ENCODE peak calls at places on chromosome 11, in five cellular contexts. F, G, E, V and O are unnamed samples.

GRCh38 chr11:98940913-98941312 is 79.8 kb upstream of the CNTN5 start:
- DNase-seq in F (no peak), G (no peak), E (peak; percentile 68), V (peak; percentile 11), O (no peak)

GRCh38 chr11:18063131-18063530 is 17.1 kb upstream of the TPH1 start:
- DNase-seq in F (no peak), G (no peak), E (no peak), V (no peak), O (no peak)

GRCh38 chr11:9367551-9367950 is 16.9 kb upstream of the IPO7 start:
- DNase-seq in F (no peak), G (no peak), E (no peak), V (no peak), O (no peak)

GRCh38 chr11:56916162-56916561 is 72.6 kb upstream of the OR5AK2 start:
- DNase-seq in F (no peak), G (no peak), E (peak; percentile 1), V (no peak), O (no peak)

GRCh38 chr11:45590743-45591142 is 74.7 kb downstream of the CHST1 start:
- DNase-seq in F (peak; percentile 15), G (peak; percentile 89), E (no peak), V (no peak), O (no peak)

GRCh38 chr11:133927690-133928627 is 28.8 kb downstream of the IGSF9B start:
- DNase-seq in F (peak; percentile 57), G (no peak), E (peak; percentile 85), V (peak; percentile 82), O (no peak)

GRCh38 chr11:43360361-43361032 is 1.8 kb downstream of the TTC17 start:
- DNase-seq in F (no peak), G (no peak), E (no peak), V (no peak), O (no peak)

GRCh38 chr11:41074318-41074717 is 385.1 kb downstream of the LRRC4C start:
- DNase-seq in F (no peak), G (no peak), E (no peak), V (no peak), O (no peak)

GRCh38 chr11:83602116-83602515 is 315.9 kb upstream of the CCDC90B start:
- DNase-seq in F (no peak), G (no peak), E (no peak), V (no peak), O (no peak)

GRCh38 chr11:65227879-65228278 is 33.9 kb upstream of the POLA2 start:
- DNase-seq in F (no peak), G (no peak), E (no peak), V (no peak), O (no peak)

GRCh38 chr11:116731097-116731761 is 41.6 kb downstream of the BUD13 start:
- DNase-seq in F (no peak), G (no peak), E (peak; percentile 85), V (peak; percentile 88), O (no peak)

GRCh38 chr11:31555938-31556337 is 46.4 kb downstream of the ELP4 start:
- DNase-seq in F (no peak), G (no peak), E (no peak), V (no peak), O (no peak)

GRCh38 chr11:3109434-3109833 is 52.2 kb upstream of the CARS1 start:
- DNase-seq in F (no peak), G (no peak), E (no peak), V (no peak), O (no peak)

GRCh38 chr11:47552086-47552580 is 799 bp downstream of the CELF1 start:
- DNase-seq in F (peak; percentile 19), G (no peak), E (peak; percentile 63), V (peak; percentile 48), O (no peak)

GRCh38 chr11:118572075-118572913 is at the start of gene ARCN1:
- DNase-seq in F (peak; percentile 81), G (no peak), E (peak; percentile 94), V (peak; percentile 92), O (no peak)

GRCh38 chr11:406796-407650 is 7.8 kb downstream of the SIGIRR start:
- DNase-seq in F (peak; percentile 82), G (no peak), E (peak; percentile 96), V (peak; percentile 90), O (no peak)

GRCh38 chr11:129951201-129951882 is 51.3 kb downstream of the PRDM10 start:
- DNase-seq in F (no peak), G (no peak), E (no peak), V (no peak), O (no peak)

GRCh38 chr11:9569588-9570164 is 3.8 kb upstream of the WEE1 start:
- DNase-seq in F (no peak), G (no peak), E (peak; percentile 28), V (no peak), O (no peak)

GRCh38 chr11:70468256-70469230 is 70.2 kb downstream of the CTTN start:
- DNase-seq in F (no peak), G (no peak), E (peak; percentile 45), V (no peak), O (no peak)

GRCh38 chr11:44125598-44125997 is 30.1 kb downstream of the EXT2 start:
- DNase-seq in F (no peak), G (no peak), E (no peak), V (no peak), O (no peak)

GRCh38 chr11:73152086-73152853 is 10.2 kb upstream of the FCHSD2 start:
- DNase-seq in F (no peak), G (no peak), E (no peak), V (no peak), O (no peak)

GRCh38 chr11:65454696-65455456 is 32.3 kb downstream of the NEAT1 start:
- DNase-seq in F (peak; percentile 89), G (peak; percentile 64), E (peak; percentile 95), V (peak; percentile 92), O (peak; percentile 56)

GRCh38 chr11:68757711-68758110 is 6.4 kb upstream of the TESMIN start:
- DNase-seq in F (no peak), G (no peak), E (no peak), V (no peak), O (no peak)

GRCh38 chr11:40306938-40307548 is 1152.4 kb downstream of the LRRC4C start:
- DNase-seq in F (no peak), G (no peak), E (peak; percentile 74), V (peak; percentile 65), O (no peak)

GRCh38 chr11:128565881-128566280 is 21.5 kb downstream of the ETS1 start:
- DNase-seq in F (no peak), G (no peak), E (no peak), V (no peak), O (no peak)

GRCh38 chr11:279966-280761 is 2.0 kb downstream of the NLRP6 start:
- DNase-seq in F (peak; percentile 5), G (no peak), E (peak; percentile 74), V (no peak), O (no peak)

GRCh38 chr11:34086554-34087278 is 18.7 kb upstream of the NAT10 start:
- DNase-seq in F (no peak), G (no peak), E (no peak), V (no peak), O (no peak)

GRCh38 chr11:68916439-68916838 is 12.7 kb downstream of the IGHMBP2 start:
- DNase-seq in F (no peak), G (no peak), E (no peak), V (no peak), O (no peak)

DNA sequence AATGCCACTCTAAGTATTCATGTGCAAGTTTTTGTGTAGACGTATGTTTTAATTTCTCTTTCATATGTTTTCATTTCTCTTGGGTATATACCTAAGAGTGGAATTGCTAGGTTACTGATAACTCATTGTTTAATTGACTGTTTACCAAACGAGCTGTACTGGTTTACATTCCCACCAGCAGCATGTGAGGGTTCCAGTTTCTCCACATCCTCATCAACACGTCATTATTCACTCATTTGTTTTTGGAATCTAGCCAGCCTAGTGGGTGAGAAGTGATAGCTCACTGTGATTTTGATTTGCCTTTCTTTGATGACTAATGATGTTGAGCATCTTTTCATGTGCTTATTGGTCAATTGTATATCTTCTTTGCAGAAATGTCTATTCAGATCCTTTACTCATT is 4.0 kb downstream of the ANKRD13D start:
- DNase-seq in F (no peak), G (no peak), E (no peak), V (no peak), O (no peak)
- H3K36me3 ChIP-seq in F (peaks cover 26% of the 10 kb centered on the region), G (peaks cover 6% of the 10 kb centered on the region), E (peaks cover 8% of the 10 kb centered on the region), V (no peaks in the 10 kb centered on the region), O (peaks cover 17% of the 10 kb centered on the region)

DNA sequence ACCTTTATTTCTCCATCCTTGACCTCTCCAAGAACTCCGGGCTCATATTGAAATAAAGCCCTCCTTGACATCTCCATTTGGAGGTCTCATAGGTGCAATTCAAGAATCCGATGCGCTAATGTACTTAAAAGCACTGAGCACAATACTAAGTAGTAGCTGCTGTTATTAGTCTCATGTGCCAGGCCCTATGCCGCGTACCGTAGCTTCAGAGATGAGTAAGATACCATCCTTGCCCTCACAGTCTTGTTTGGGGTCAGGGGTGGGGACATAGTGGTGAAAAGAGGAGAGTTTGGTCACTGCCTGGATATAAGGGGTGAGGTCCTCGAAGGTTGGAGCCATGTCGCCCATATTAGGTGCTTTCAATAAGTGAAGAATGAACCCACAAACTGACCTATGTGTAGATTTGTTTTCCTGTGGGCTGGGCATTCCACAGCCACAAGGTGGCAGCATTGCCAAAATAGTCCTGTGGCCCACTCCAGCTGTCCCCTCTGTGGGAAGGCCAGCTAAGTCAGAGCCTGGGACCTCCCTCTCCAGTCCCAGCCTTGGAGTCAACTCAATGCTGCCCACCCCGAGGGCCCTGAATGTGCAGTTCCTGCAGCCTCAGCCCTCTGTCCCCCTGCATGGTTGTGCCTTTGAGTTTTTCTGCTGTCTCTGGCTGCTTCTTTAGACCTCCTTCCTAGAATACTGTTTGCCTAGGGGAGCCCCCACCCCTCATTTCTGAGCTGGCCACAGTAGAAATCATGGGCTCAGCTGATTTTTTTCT is 6.5 kb downstream of the DCPS start:
- DNase-seq in F (peak; percentile 79), G (peak; percentile 33), E (peak; percentile 83), V (peak; percentile 88), O (no peak)
- TF ChIP-seq CTCF in F (peak; percentile 94), G (peak; percentile 86), E (peak; percentile 95), V (peak; percentile 85), O (peak; percentile 91)

GRCh38 chr11:124935548-124936514 is at the start of gene HEPACAM:
- DNase-seq in F (no peak), G (no peak), E (no peak), V (no peak), O (no peak)
- H3K4me3 ChIP-seq in F (no peak within 1 kb of the TSS), G (no peak within 1 kb of the TSS), E (no peak within 1 kb of the TSS), V (no peak within 1 kb of the TSS), O (no peak within 1 kb of the TSS)

GRCh38 chr11:20088368-20089260 is 71.7 kb downstream of the DBX1 start:
- DNase-seq in F (no peak), G (no peak), E (no peak), V (no peak), O (no peak)
- H3K36me3 ChIP-seq in F (no peaks in the 10 kb centered on the region), G (peaks cover 63% of the 10 kb centered on the region), E (peaks cover 15% of the 10 kb centered on the region), V (no peaks in the 10 kb centered on the region), O (peaks cover 11% of the 10 kb centered on the region)